ENCODE peak calls at places on chromosome 9, in ten cellular contexts. D is anterior cingulate cortex, O is posterior vena cava, T is mucosa of descending colon, L is D341Med, H is AG10803, S is cardiac fibroblast, Y is KBM-7, G is epithelial cell of esophagus, E is GM23248. B is an unnamed sample.

GRCh38 chr9:130824079-130824478 is 11.0 kb upstream of the ABL1 start:
- DNase-seq in O (no peak), S (no peak), E (no peak), T (no peak), G (no peak), Y (no peak), D (no peak), L (peak), H (no peak), B (no peak)

GRCh38 chr9:91062281-91062680 is 260.7 kb downstream of the SYK start:
- DNase-seq in T (no peak), Y (no peak), H (no peak), E (no peak), D (no peak), S (no peak), O (no peak), L (no peak), G (peak), B (no peak)

GRCh38 chr9:87343816-87344438 is 153.7 kb upstream of the DAPK1 start:
- DNase-seq in L (no peak), G (peak), O (no peak), D (no peak), Y (no peak), H (peak), T (no peak), E (peak), S (no peak), B (no peak)

GRCh38 chr9:120937596-120937995 is 11.0 kb upstream of the TRAF1 start:
- DNase-seq in O (no peak), Y (no peak), E (peak), G (no peak), H (no peak), S (peak), L (no peak), D (no peak), T (no peak), B (peak)

GRCh38 chr9:136756134-136756438 is 2.0 kb downstream of the LCN8 start:
- DNase-seq in L (no peak), Y (no peak), G (no peak), D (no peak), T (no peak), H (no peak), O (no peak), S (no peak), E (no peak), B (no peak)

GRCh38 chr9:80586786-80587185 is 1015.0 kb downstream of the TLE4 start:
- DNase-seq in L (no peak), O (no peak), S (no peak), T (no peak), H (no peak), D (no peak), G (no peak), Y (no peak), E (no peak), B (no peak)

GRCh38 chr9:75962186-75963036 is 71.9 kb downstream of the PCSK5 start:
- DNase-seq in D (peak), L (no peak), S (no peak), O (no peak), Y (no peak), G (peak), E (no peak), T (no peak), H (peak), B (no peak)

GRCh38 chr9:133932633-133933032 is 59.5 kb downstream of the VAV2 start:
- DNase-seq in D (no peak), O (no peak), G (no peak), T (no peak), Y (no peak), S (no peak), H (no peak), L (no peak), E (no peak), B (no peak)

GRCh38 chr9:95627802-95628201 is 111.0 kb upstream of the PTCH1 start:
- DNase-seq in H (no peak), E (no peak), D (no peak), Y (no peak), T (no peak), G (peak), L (no peak), O (no peak), S (no peak), B (no peak)

GRCh38 chr9:133278161-133279131 is 3.4 kb upstream of the ABO start:
- DNase-seq in O (peak), G (peak), H (no peak), T (no peak), S (no peak), L (no peak), E (no peak), Y (no peak), D (no peak), B (no peak)

GRCh38 chr9:77224750-77225312 is 47.5 kb downstream of the VPS13A start:
- DNase-seq in D (no peak), H (peak), Y (no peak), L (no peak), T (no peak), O (no peak), G (peak), E (peak), S (peak), B (no peak)

GRCh38 chr9:116312221-116312620 is 158.6 kb downstream of the PAPPA start:
- DNase-seq in H (no peak), E (no peak), Y (no peak), D (no peak), G (no peak), O (no peak), L (no peak), T (no peak), S (no peak), B (no peak)

GRCh38 chr9:129007035-129007765 is 20.9 kb downstream of the SH3GLB2 start:
- DNase-seq in Y (no peak), E (no peak), L (no peak), H (no peak), S (peak), T (no peak), O (peak), G (no peak), D (no peak), B (no peak)

GRCh38 chr9:13281356-13282016 is 2.0 kb upstream of the MPDZ start:
- DNase-seq in T (no peak), O (no peak), S (no peak), L (no peak), Y (no peak), D (no peak), G (no peak), H (peak), E (no peak), B (no peak)

GRCh38 chr9:115262477-115262876 is 144.5 kb upstream of the TNC start:
- DNase-seq in D (no peak), Y (no peak), L (peak), T (peak), S (peak), O (no peak), G (peak), H (peak), E (peak), B (no peak)

GRCh38 chr9:14018061-14018460 is 295.9 kb downstream of the NFIB start:
- DNase-seq in G (peak), L (no peak), S (peak), E (peak), Y (no peak), H (no peak), O (no peak), T (no peak), D (no peak), B (peak)

B was measured in stromal cell of bone marrow.